ENCODE peak calls at places on chromosome 10, in four cellular contexts. K, O, S and N are unnamed samples.

GRCh38 chr10:86230538-86231180 is 135.9 kb downstream of the GRID1 start:
- DNase-seq in K (no peak), S (no peak), O (no peak), N (no peak)

GRCh38 chr10:131514454-131514853 is 202.9 kb upstream of the TCERG1L start:
- DNase-seq in O (no peak), S (no peak), K (no peak), N (no peak)

GRCh38 chr10:106565546-106565945 is 599.0 kb downstream of the SORCS1 start:
- DNase-seq in S (no peak), O (no peak), K (no peak), N (no peak)

GRCh38 chr10:106311590-106311989 is 852.9 kb downstream of the SORCS1 start:
- DNase-seq in K (no peak), S (no peak), O (no peak), N (no peak)

GRCh38 chr10:86931872-86932271 is 25.5 kb downstream of the MMRN2 start:
- DNase-seq in K (no peak), S (no peak), O (no peak), N (no peak)

GRCh38 chr10:29131952-29132820 is 156.7 kb upstream of the LYZL1 start:
- DNase-seq in S (no peak), O (no peak), K (no peak), N (no peak)

GRCh38 chr10:12766222-12766621 is 235.3 kb downstream of the CCDC3 start:
- DNase-seq in S (no peak), K (no peak), O (no peak), N (no peak)

GRCh38 chr10:86368987-86369386 is 2.4 kb upstream of the GRID1 start:
- DNase-seq in K (no peak), O (no peak), S (no peak), N (no peak)

GRCh38 chr10:114638874-114639625 is 19.0 kb downstream of the ABLIM1 start:
- DNase-seq in O (no peak), S (no peak), K (no peak), N (no peak)

GRCh38 chr10:84293574-84294016 is 34.8 kb upstream of the CCSER2 start:
- DNase-seq in K (no peak), O (no peak), S (no peak), N (no peak)

GRCh38 chr10:99631496-99631895 is 11.3 kb upstream of the SLC25A28 start:
- DNase-seq in S (no peak), O (no peak), K (no peak), N (no peak)

GRCh38 chr10:110762109-110762848 is 109.4 kb upstream of the PDCD4 start:
- DNase-seq in O (no peak), S (no peak), K (no peak), N (no peak)

GRCh38 chr10:63280386-63280785 is 147.3 kb downstream of the NRBF2 start:
- DNase-seq in O (no peak), K (no peak), S (no peak), N (no peak)

GRCh38 chr10:62996925-62997324 is 136.2 kb upstream of the NRBF2 start:
- DNase-seq in S (no peak), K (no peak), O (no peak), N (no peak)

GRCh38 chr10:107561136-107561650 is 396.7 kb upstream of the SORCS1 start:
- DNase-seq in K (no peak), S (no peak), O (no peak), N (no peak)

GRCh38 chr10:88820990-88821389 is 18.5 kb downstream of the LIPM start:
- DNase-seq in K (no peak), S (no peak), O (no peak), N (no peak)

GRCh38 chr10:668786-669485 is 20.5 kb downstream of the DIP2C start:
- DNase-seq in O (no peak), K (peak), S (no peak), N (no peak)

GRCh38 chr10:28722065-28722803 is 44.9 kb downstream of the BAMBI start:
- DNase-seq in S (no peak), K (peak), O (peak), N (no peak)

GRCh38 chr10:112282086-112282485 is 1.1 kb upstream of the TECTB start:
- DNase-seq in S (no peak), K (no peak), O (no peak), N (no peak)

GRCh38 chr10:5812283-5813090 is 747 bp downstream of the GDI2 start:
- DNase-seq in K (peak), S (peak), O (peak), N (peak)

GRCh38 chr10:97733256-97733655 is 3.7 kb upstream of the ZFYVE27 start:
- DNase-seq in S (no peak), K (no peak), O (no peak), N (no peak)

GRCh38 chr10:132129431-132129830 is 57.3 kb upstream of the DPYSL4 start:
- DNase-seq in S (no peak), O (no peak), K (no peak), N (no peak)

GRCh38 chr10:44313706-44314307 is 71.1 kb downstream of the CXCL12 start:
- DNase-seq in S (no peak), K (no peak), O (no peak), N (no peak)

GRCh38 chr10:69696073-69696731 is 66.2 kb downstream of the FAM241B start:
- DNase-seq in O (peak), S (no peak), K (no peak), N (no peak)

GRCh38 chr10:84194424-84195043 is at the start of gene CDHR1:
- DNase-seq in O (peak), K (no peak), S (no peak), N (peak)

GRCh38 chr10:133267829-133268228 is 8.8 kb downstream of the ADAM8 start:
- DNase-seq in K (no peak), S (no peak), O (no peak), N (no peak)

GRCh38 chr10:122648599-122649428 is 50.8 kb downstream of the C10orf120 start:
- DNase-seq in K (peak), O (peak), S (peak), N (peak)

GRCh38 chr10:9682812-9683211 is 1334.9 kb upstream of the CELF2 start:
- DNase-seq in O (no peak), K (no peak), S (no peak), N (no peak)

GRCh38 chr10:50990568-50991495 is 83.5 kb upstream of the PRKG1 start:
- DNase-seq in S (peak), K (peak), O (peak), N (peak)

GRCh38 chr10:122176232-122176865 is 94.7 kb upstream of the BTBD16 start:
- DNase-seq in K (no peak), O (no peak), S (no peak), N (no peak)

GRCh38 chr10:21926949-21927348 is 76.6 kb downstream of the DNAJC1 start:
- DNase-seq in K (no peak), S (peak), O (peak), N (no peak)

GRCh38 chr10:82660205-82660604 is 785.2 kb downstream of the NRG3 start:
- DNase-seq in K (no peak), S (no peak), O (no peak), N (no peak)

GRCh38 chr10:3239066-3239919 is 66.7 kb upstream of the PITRM1 start:
- DNase-seq in S (peak), O (peak), K (peak), N (peak)

GRCh38 chr10:93991596-93992284 is 2.0 kb upstream of the PLCE1 start:
- DNase-seq in S (peak), K (peak), O (peak), N (peak)